ENCODE peak calls at places on chromosomes 2 and 18, in five cellular contexts. Q, R, G, W and B are unnamed samples.

GRCh38 chr2:55961318-55961911 is 37.8 kb upstream of the EFEMP1 start:
- DNase-seq in Q (peak), R (peak), G (no peak), W (no peak), B (no peak)

GRCh38 chr2:9382604-9383235 is 40.6 kb downstream of the ITGB1BP1 start:
- DNase-seq in Q (no peak), R (no peak), G (peak), W (peak), B (no peak)

GRCh38 chr18:76212958-76213357 is 282.1 kb downstream of the ZNF516 start:
- DNase-seq in Q (no peak), R (no peak), G (no peak), W (no peak), B (no peak)

GRCh38 chr2:149598014-149598395 is 10.4 kb upstream of the MMADHC start:
- DNase-seq in Q (peak), R (no peak), G (no peak), W (no peak), B (no peak)

GRCh38 chr18:8174758-8175157 is 434.5 kb upstream of the RAB12 start:
- DNase-seq in Q (no peak), R (no peak), G (no peak), W (no peak), B (no peak)

GRCh38 chr2:69538872-69539548 is 101.8 kb upstream of the NFU1 start:
- DNase-seq in Q (peak), R (no peak), G (no peak), W (no peak), B (no peak)

GRCh38 chr2:41764919-41765318 is 282.9 kb upstream of the PKDCC start:
- DNase-seq in Q (no peak), R (no peak), G (no peak), W (no peak), B (no peak)

GRCh38 chr2:210654091-210654490 is 97.7 kb downstream of the CPS1 start:
- DNase-seq in Q (no peak), R (no peak), G (no peak), W (no peak), B (no peak)

GRCh38 chr2:41736105-41736567 is 311.7 kb upstream of the PKDCC start:
- DNase-seq in Q (no peak), R (no peak), G (no peak), W (no peak), B (no peak)

GRCh38 chr2:73933194-73933593 is 6.5 kb downstream of the DGUOK start:
- DNase-seq in Q (no peak), R (no peak), G (no peak), W (no peak), B (no peak)

GRCh38 chr2:199309411-199309810 is 148.3 kb downstream of the SATB2 start:
- DNase-seq in Q (no peak), R (no peak), G (no peak), W (no peak), B (no peak)

GRCh38 chr18:70337139-70337972 is 48.5 kb downstream of the SOCS6 start:
- DNase-seq in Q (peak), R (no peak), G (peak), W (no peak), B (no peak)

GRCh38 chr18:9869713-9870430 is 15.9 kb upstream of the TXNDC2 start:
- DNase-seq in Q (peak), R (peak), G (peak), W (no peak), B (no peak)

GRCh38 chr18:79476031-79476917 is 80.5 kb downstream of the NFATC1 start:
- DNase-seq in Q (no peak), R (no peak), G (no peak), W (no peak), B (no peak)

GRCh38 chr2:2763351-2763997 is 432.4 kb upstream of the MYT1L start:
- DNase-seq in Q (no peak), R (no peak), G (peak), W (no peak), B (no peak)

GRCh38 chr2:188788621-188789020 is 185.6 kb upstream of the COL3A1 start:
- DNase-seq in Q (peak), R (peak), G (no peak), W (no peak), B (no peak)

GRCh38 chr18:57984490-57985109 is 59.4 kb upstream of the NEDD4L start:
- DNase-seq in Q (no peak), R (no peak), G (no peak), W (no peak), B (no peak)

GRCh38 chr2:238632181-238633060 is 205.7 kb downstream of the ASB1 start:
- DNase-seq in Q (no peak), R (no peak), G (no peak), W (no peak), B (peak)

GRCh38 chr2:238634701-238635402 is 208.1 kb downstream of the ASB1 start:
- DNase-seq in Q (no peak), R (no peak), G (no peak), W (no peak), B (peak)

GRCh38 chr2:238635637-238636036 is 208.9 kb downstream of the ASB1 start:
- DNase-seq in Q (no peak), R (no peak), G (no peak), W (no peak), B (peak)

GRCh38 chr2:238631491-238632180 is 204.9 kb downstream of the ASB1 start:
- DNase-seq in Q (no peak), R (no peak), G (no peak), W (no peak), B (peak)

GRCh38 chr2:238633426-238634328 is 206.9 kb downstream of the ASB1 start:
- DNase-seq in Q (no peak), R (no peak), G (no peak), W (no peak), B (no peak)
- H3K27ac ChIP-seq in Q (no peak), R (no peak), G (no peak), W (no peak), B (no peak)

DNA sequence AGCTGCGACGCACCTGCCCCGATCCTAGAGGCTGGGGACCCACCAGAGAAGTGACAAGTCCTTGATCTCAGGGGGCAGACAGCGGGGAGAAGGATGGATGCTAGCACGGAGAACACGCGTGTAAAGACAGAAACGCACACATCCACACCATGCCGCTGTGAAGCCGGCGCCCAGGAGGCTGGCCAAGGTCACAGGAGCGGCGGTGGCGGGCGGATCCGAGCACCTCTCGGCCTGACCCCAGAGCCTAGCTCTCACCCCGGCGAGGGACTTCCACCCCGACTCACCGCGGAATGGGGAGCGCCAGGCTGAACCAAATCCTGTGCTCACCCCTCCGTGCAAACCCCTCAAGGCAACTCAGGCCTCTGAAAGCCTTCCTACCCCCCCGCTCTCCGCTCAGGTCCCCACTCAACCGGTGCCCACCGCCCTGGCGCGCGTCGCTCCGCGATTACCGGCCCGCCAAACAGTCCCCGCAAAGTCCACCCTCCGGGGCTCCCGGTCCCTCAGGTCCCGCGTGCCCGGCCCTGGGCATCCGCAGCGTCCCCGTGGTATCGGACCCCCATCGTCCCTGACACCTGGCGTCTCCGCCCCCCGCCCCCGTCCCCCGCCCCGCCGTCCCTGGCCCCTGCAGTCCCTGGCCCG is 455 bp upstream of the LRRFIP1 start:
- DNase-seq in Q (no peak), R (no peak), G (peak), W (no peak), B (no peak)
- H3K4me3 ChIP-seq in Q (peak), R (no peak), G (peak), W (peak), B (peak)

DNA sequence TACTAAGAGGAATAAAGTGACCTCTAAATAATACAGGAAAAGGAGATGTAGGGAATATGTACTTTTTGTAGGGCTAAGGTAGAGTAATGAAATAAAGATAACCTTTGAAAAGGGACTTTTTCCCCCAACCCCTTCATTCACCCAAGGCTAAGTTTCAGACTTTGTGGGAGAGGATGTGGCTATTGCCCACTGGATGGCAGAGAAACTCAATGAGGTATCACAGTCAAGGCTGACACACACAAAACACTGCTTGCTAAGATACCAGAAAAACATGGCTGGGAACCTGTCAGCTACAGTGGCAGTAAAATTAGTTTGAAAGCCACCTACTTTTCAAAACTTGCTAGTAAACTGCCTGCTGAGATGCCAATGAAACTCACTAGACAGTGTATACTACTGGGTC is 158.8 kb upstream of the WDSUB1 start:
- DNase-seq in Q (no peak), R (no peak), G (no peak), W (no peak), B (no peak)
- TF ChIP-seq CTCF in Q (no peak), R (no peak), G (no peak), W (no peak), B (no peak)

GRCh38 chr2:85598594-85599340 is 3.2 kb downstream of the RNF181 start:
- DNase-seq in Q (no peak), R (no peak), G (peak), W (no peak), B (no peak)

GRCh38 chr2:85597241-85597640 is 1.7 kb downstream of the RNF181 start:
- DNase-seq in Q (no peak), R (no peak), G (no peak), W (no peak), B (no peak)

GRCh38 chr2:85595378-85596232 is at the start of gene RNF181:
- DNase-seq in Q (peak), R (peak), G (peak), W (peak), B (peak)

GRCh38 chr2:85594715-85595377 is 699 bp upstream of the RNF181 start:
- DNase-seq in Q (no peak), R (no peak), G (no peak), W (no peak), B (no peak)

DNA sequence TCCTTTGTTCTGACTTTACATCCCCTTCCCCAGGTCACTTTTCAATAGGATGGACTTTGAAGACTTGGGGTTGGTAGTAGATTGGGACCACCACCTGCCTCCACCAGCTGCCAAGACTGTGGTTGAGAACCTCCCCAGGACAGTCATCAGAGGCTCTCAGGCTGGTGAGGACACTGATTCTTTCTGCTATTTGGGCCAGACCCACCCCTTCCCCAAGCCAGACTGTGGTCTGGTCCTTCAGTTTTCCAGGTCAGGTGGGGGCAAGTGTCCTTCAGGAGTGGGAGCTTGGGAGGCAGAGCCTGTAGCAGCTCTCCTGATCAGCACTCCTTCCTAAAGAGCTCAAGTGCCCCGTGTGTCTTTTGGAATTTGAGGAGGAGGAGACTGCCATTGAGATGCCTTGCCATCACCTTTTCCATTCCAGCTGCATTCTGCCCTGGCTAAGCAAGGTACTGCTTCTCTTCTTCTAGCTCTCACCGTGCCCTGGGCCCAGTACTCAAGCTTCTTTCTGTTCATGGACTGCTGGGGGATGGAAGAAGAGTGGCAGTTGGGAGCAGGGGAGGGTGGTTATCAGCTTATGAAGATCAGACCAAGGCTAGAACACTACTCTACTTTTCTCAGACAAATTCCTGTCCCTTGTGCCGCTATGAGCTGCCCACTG is 1.1 kb downstream of the RNF181 start:
- DNase-seq in Q (no peak), R (no peak), G (no peak), W (no peak), B (no peak)
- H3K27ac ChIP-seq in Q (peak), R (peak), G (no peak), W (peak), B (peak)

GRCh38 chr2:11388262-11389047 is 44.0 kb upstream of the ROCK2 start:
- DNase-seq in Q (no peak), R (no peak), G (no peak), W (peak), B (no peak)
- H3K4me3 ChIP-seq in Q (no peak), R (no peak), G (no peak), W (no peak), B (no peak)

DNA sequence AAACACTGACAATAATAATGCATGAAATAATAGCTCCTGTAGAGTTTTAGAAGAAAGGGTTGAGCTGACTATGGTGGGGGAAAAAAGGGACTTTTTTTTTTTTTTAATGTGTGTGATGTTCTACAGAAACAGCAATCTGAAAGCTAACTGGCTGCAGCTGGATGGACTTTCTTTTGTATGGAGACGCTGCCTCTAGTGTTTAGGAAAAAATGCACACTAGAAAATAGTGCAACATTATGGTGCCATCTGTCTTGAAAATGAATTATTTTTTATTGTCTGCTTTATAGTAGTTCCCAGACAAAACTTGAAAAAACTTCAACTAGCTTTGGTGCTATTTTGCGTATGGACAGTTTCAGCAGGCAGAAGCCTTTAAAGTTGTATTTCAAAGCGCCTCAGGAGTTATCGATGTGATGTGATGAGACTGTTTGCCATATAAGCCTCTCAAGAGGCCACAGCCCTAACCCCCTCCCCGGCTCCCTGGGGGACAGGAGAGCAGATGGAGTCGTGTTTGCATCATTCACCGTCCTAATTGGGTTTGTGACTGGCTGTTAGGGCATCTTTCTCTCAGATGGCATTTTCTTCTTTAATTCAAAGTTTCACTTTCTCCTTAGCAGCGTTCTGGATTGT is 86.9 kb downstream of the LTBP1 start:
- DNase-seq in Q (peak), R (no peak), G (no peak), W (no peak), B (no peak)
- TF ChIP-seq CTCF in Q (peak), R (peak), G (peak), W (peak), B (peak)

GRCh38 chr2:100785621-100786296 is 34.2 kb upstream of the NPAS2 start:
- DNase-seq in Q (no peak), R (no peak), G (no peak), W (no peak), B (no peak)
- H3K27ac ChIP-seq in Q (no peak), R (peak), G (no peak), W (peak), B (no peak)

GRCh38 chr2:241125626-241126025 is 23.5 kb upstream of the MTERF4 start:
- DNase-seq in Q (no peak), R (no peak), G (no peak), W (peak), B (no peak)
- H3K4me3 ChIP-seq in Q (no peak), R (no peak), G (no peak), W (no peak), B (no peak)

GRCh38 chr2:181751266-181752030 is 71.1 kb upstream of the NEUROD1 start:
- DNase-seq in Q (no peak), R (no peak), G (no peak), W (no peak), B (no peak)
- TF ChIP-seq CTCF in Q (no peak), R (no peak), G (no peak), W (no peak), B (no peak)